ENCODE peak calls at places on chromosomes 6 and 20, in six cellular contexts. S, J, K, A, E and R are unnamed samples. For H3K4me1, the result is how much of the 10 kb centered on the place peaks cover.

GRCh38 chr20:4026093-4026601 is 10.8 kb upstream of the RNF24 start:
- DNase-seq in S (no peak), J (peak), K (peak), A (no peak), E (no peak), R (peak)

GRCh38 chr6:92538926-92539325 is 880.4 kb downstream of the EPHA7 start:
- DNase-seq in S (no peak), J (no peak), K (no peak), A (no peak), E (no peak), R (no peak)

GRCh38 chr20:20227013-20227571 is 140.8 kb upstream of the INSM1 start:
- DNase-seq in S (no peak), J (no peak), K (no peak), A (no peak), E (no peak), R (no peak)

GRCh38 chr6:40308533-40309306 is 278.4 kb downstream of the LRFN2 start:
- DNase-seq in S (peak), J (peak), K (peak), A (peak), E (peak), R (peak)

GRCh38 chr20:635028-635427 is 18.0 kb downstream of the SRXN1 start:
- DNase-seq in S (no peak), J (no peak), K (no peak), A (no peak), E (no peak), R (no peak)

GRCh38 chr20:36848078-36848660 is 27.8 kb upstream of the TLDC2 start:
- DNase-seq in S (no peak), J (peak), K (peak), A (peak), E (no peak), R (peak)

GRCh38 chr6:81859884-81860283 is 107.4 kb upstream of the TENT5A start:
- DNase-seq in S (no peak), J (no peak), K (peak), A (peak), E (peak), R (no peak)

GRCh38 chr6:124868476-124868875 is 93.8 kb upstream of the RNF217 start:
- DNase-seq in S (no peak), J (no peak), K (no peak), A (no peak), E (no peak), R (peak)

GRCh38 chr6:136288566-136289326 is 900 bp downstream of the BCLAF1 start:
- DNase-seq in S (peak), J (peak), K (peak), A (peak), E (peak), R (peak)

GRCh38 chr20:58890454-58891075 is 38.0 kb downstream of the GNAS start:
- DNase-seq in S (no peak), J (peak), K (peak), A (peak), E (no peak), R (peak)

GRCh38 chr6:53344993-53345392 is 3.8 kb downstream of the ELOVL5 start:
- DNase-seq in S (no peak), J (no peak), K (no peak), A (no peak), E (no peak), R (no peak)

GRCh38 chr6:42340516-42340915 is 111.2 kb downstream of the TRERF1 start:
- DNase-seq in S (no peak), J (no peak), K (no peak), A (no peak), E (no peak), R (no peak)

GRCh38 chr6:163565140-163565539 is 150.6 kb downstream of the QKI start:
- DNase-seq in S (no peak), J (no peak), K (no peak), A (no peak), E (no peak), R (no peak)

GRCh38 chr6:116562614-116563013 is 8.7 kb upstream of the RWDD1 start:
- DNase-seq in S (no peak), J (no peak), K (no peak), A (no peak), E (no peak), R (no peak)

GRCh38 chr6:116563830-116564229 is 7.5 kb upstream of the RWDD1 start:
- DNase-seq in S (no peak), J (no peak), K (no peak), A (no peak), E (no peak), R (no peak)

GRCh38 chr6:116562019-116562403 is 8.5 kb downstream of the CALHM4 start:
- DNase-seq in S (no peak), J (no peak), K (no peak), A (no peak), E (no peak), R (no peak)

GRCh38 chr6:116564921-116565872 is 6.1 kb upstream of the RWDD1 start:
- DNase-seq in S (no peak), J (no peak), K (no peak), A (no peak), E (no peak), R (no peak)

DNA sequence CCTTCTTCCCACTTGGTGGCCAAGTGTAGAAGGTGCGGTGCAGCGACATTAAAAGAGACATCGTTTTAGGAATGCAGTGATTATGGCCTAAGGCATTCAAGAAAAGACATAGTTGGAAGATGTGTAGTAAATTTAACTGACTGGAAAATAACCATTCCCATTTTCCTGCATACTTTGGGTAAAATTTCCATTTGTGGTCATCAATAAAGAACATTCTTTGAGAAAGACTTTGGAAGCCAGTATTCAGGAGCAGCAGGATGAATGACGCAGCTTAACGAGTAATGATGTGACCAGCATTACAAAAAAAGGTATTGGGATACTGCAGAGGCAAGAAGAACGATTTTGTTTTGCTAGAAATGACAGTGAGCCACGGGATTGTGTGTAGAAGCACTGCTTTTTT is 7.0 kb upstream of the RWDD1 start:
- DNase-seq in S (no peak), J (no peak), K (no peak), A (no peak), E (no peak), R (no peak)
- H3K4me1 ChIP-seq in S (under half), J (under half), K (under half), A (under half), E (under half), R (under half)

GRCh38 chr6:77462359-77463307 is 658 bp downstream of the HTR1B start:
- DNase-seq in S (no peak), J (peak), K (no peak), A (no peak), E (no peak), R (peak)
- TF ChIP-seq CTCF in S (no peak), J (peak), K (no peak), A (no peak), E (peak), R (peak)

GRCh38 chr20:22791877-22792525 is 207.6 kb upstream of the FOXA2 start:
- DNase-seq in S (no peak), J (no peak), K (no peak), A (no peak), E (no peak), R (peak)
- H3K4me1 ChIP-seq in S (under half), J (under half), K (under half), A (under half), E (under half), R (under half)

DNA sequence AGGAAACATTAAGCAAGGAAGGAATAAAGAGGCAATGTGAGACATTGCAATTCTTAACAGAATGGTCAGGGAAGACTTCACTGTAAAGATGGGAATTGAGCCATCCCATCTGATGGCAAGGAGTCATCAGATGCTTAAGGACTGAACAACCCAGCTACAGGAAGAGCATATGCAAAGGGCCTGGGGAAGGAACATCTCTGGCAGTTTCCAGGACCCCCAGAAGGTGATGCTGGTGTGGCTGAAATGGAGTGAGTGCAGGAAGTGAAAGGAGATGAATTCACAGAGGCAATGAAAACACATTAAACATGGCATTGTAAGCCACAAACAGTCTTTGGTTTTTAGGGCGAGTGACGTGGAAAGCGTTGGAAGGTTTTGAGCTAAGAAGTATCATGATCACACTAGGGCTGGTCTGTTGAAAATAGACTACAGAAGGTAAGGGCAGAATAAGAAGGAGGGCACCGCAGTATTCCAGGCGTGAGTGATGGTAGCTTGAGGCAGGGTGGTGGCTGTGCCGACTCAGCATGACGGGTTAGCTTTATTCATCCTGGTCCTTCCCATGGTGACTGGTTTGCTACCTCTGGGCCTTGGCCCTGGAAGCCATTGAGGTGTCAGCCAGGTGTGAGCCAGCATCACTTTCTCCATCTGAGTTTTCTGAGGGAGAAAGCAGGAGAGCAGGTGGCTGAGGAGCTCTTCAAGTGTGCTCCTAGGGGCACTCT is 6.8 kb downstream of the BTN2A1 start:
- DNase-seq in S (no peak), J (no peak), K (no peak), A (no peak), E (no peak), R (no peak)
- TF ChIP-seq CTCF in S (no peak), J (no peak), K (no peak), A (no peak), E (no peak), R (no peak)

GRCh38 chr20:53586640-53587039 is 7.0 kb downstream of the ZNF217 start:
- DNase-seq in S (no peak), J (no peak), K (no peak), A (no peak), E (no peak), R (no peak)
- H3K4me1 ChIP-seq in S (under half), J (under half), K (half or more), A (under half), E (under half), R (half or more)

DNA sequence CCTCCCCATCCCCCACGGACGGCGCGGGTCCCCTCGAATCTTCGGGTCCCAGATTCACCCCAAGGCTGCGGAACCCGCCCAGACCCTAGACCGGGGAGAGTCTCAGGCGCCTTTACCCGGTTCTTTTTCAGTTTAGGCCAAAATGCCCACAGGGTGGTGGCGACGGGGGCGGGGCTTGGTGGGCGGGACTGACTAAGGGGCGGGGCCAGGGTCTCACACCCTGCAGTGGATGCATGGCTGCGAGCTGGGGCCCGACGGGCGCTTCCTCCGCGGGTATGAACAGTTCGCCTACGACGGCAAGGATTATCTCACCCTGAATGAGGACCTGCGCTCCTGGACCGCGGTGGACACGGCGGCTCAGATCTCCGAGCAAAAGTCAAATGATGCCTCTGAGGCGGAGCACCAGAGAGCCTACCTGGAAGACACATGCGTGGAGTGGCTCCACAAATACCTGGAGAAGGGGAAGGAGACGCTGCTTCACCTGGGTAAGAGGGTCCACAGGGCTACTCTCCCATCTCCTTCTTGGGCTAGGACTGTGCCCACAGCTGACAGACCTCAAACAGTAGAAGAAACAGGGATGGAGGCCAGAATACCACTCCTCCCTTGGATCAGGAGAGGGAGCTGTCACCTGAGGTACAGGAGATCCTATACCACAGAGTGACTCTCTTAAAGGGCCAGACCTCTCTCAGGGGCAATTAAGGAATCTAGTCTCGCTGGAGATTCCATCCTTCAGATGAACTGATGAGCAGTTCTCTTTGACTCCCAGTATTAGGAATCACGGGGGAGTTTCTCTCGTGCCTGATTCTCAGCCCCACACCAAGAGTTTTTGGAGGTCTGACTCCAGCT is 945 bp downstream of the HLA-E start:
- DNase-seq in S (peak), J (peak), K (peak), A (peak), E (no peak), R (no peak)
- TF ChIP-seq CTCF in S (peak), J (no peak), K (no peak), A (no peak), E (no peak), R (peak)

GRCh38 chr6:108597601-108598315 is 37.0 kb downstream of the FOXO3 start:
- DNase-seq in S (peak), J (no peak), K (no peak), A (no peak), E (no peak), R (no peak)
- H3K4me1 ChIP-seq in S (under half), J (under half), K (half or more), A (under half), E (half or more), R (under half)

GRCh38 chr6:13574571-13575376 is at the start of gene SIRT5:
- DNase-seq in S (peak), J (peak), K (peak), A (peak), E (peak), R (peak)

GRCh38 chr6:13573669-13574110 is 711 bp upstream of the SIRT5 start:
- DNase-seq in S (no peak), J (peak), K (peak), A (no peak), E (no peak), R (peak)

GRCh38 chr6:13573255-13573654 is 1.1 kb upstream of the SIRT5 start:
- DNase-seq in S (no peak), J (no peak), K (no peak), A (no peak), E (no peak), R (no peak)

GRCh38 chr6:13575377-13575775 is 975 bp downstream of the SIRT5 start:
- DNase-seq in S (no peak), J (no peak), K (no peak), A (peak), E (no peak), R (no peak)

DNA sequence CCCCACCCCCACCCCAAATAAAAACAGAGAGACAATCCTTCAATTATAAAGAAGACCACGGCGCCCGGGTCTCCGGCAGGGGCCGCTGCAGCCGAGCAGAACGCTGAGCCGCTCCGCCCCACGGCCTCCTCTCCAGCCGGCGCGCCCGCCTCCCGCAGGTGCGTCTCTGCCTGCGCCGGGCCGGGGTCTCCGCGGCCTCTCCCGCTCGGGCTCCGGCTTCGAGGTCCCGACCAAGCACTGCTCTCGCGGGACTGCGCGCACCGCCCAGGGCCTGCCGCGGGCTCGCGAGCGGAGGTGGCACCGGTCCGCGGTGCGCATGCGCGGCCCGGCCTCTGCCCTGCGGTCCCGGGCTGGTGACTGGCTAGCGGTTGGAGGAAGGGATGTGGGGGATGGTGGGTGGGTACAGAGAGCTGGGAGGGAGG is 241 bp upstream of the SIRT5 start:
- DNase-seq in S (peak), J (peak), K (peak), A (peak), E (peak), R (peak)
- TF ChIP-seq CTCF in S (peak), J (peak), K (peak), A (peak), E (peak), R (peak)

DNA sequence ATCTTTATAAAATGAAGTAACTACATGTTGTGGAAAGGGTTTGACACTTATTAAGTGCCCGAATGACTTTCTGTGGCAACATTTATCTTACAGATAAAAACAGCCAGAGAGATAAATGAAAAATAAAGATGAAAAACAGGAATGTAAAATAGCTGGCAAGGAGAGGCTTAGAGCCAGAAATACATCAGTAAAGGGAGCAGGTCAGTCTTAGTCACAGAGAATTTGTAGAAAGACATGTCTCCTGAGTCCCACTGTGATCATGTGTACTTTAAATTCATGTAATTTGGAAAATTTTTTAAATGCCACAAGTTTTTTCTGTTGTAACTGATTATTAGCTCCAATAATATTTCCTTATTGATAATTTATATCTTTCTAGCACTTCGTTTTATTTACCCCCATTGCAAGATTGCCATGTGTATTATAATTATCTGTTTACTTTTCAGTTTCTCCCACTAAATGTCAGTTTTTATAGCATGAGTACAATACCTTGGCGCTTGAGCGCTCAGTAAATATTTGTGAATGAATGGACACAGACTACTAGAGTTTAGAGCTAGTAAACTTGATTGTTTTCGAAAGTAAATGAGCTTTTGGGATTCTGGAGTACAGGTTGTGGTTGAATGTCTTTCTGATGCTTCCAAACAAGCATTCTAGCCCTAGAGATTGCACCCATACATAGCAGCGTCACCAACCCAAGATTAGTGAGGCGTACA is 15.2 kb downstream of the TAB2 start:
- DNase-seq in S (no peak), J (no peak), K (no peak), A (no peak), E (no peak), R (no peak)
- H3K4me1 ChIP-seq in S (under half), J (under half), K (half or more), A (under half), E (half or more), R (half or more)

DNA sequence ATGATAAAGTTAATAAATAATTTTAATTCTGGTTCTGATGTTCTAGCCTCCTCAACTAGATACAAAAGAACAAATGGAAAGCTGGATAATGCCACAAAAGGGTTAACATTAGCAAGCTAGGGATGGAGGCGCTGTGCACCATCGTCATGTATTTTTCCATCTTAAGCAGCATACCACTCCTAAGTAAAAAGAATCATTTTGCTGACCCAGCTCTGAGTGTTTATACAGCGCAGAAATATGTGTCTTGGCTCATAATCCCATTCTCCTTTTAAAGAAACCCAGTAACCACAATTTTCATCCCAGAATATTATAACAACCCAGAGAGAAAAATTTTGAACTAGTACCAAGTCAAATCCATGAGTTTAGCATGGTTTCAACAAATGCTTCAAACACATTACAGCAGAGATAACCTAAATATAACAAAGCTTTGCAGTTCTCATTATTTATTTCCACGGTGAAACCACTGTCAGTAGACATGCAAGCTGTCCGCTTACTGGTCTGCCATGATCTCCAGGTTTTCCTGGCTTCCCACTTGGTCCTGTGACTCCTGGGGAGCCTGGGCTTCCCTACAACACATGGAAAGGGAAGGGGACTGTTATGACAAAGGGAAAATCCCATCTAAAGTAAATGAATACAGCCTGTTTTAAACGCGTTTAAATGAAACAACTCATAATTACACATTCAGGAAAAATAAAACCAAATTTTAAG is 111.1 kb downstream of the COL12A1 start:
- DNase-seq in S (no peak), J (no peak), K (no peak), A (no peak), E (no peak), R (no peak)
- TF ChIP-seq CTCF in S (no peak), J (no peak), K (no peak), A (no peak), E (no peak), R (no peak)